ENCODE peak calls at places on chromosomes 5 and 9, in five cellular contexts. One of them, this sample, is unnamed.

GRCh38 chr5:106321242-106321641 is 1349.5 kb downstream of the EFNA5 start:
- DNase-seq in MCF 10A: no peak
- DNase-seq in adrenal gland: no peak
- DNase-seq in uterus: no peak
- DNase-seq in prostate gland: no peak
- DNase-seq in this sample: no peak

GRCh38 chr5:113806823-113807222 is 293.3 kb downstream of the YTHDC2 start:
- DNase-seq in MCF 10A: peak
- DNase-seq in adrenal gland: peak
- DNase-seq in uterus: peak
- DNase-seq in prostate gland: no peak
- DNase-seq in this sample: no peak

GRCh38 chr9:124257070-124257864 is 482 bp upstream of the NEK6 start:
- DNase-seq in MCF 10A: no peak
- DNase-seq in adrenal gland: no peak
- DNase-seq in uterus: no peak
- DNase-seq in prostate gland: no peak
- DNase-seq in this sample: no peak

GRCh38 chr5:41087461-41087860 is 16.3 kb upstream of the MROH2B start:
- DNase-seq in MCF 10A: no peak
- DNase-seq in adrenal gland: no peak
- DNase-seq in uterus: no peak
- DNase-seq in prostate gland: no peak
- DNase-seq in this sample: no peak

GRCh38 chr5:17379188-17379951 is 118.7 kb upstream of the TAF11L2 start:
- DNase-seq in MCF 10A: peak
- DNase-seq in adrenal gland: no peak
- DNase-seq in uterus: no peak
- DNase-seq in prostate gland: no peak
- DNase-seq in this sample: no peak

GRCh38 chr5:157354825-157355224 is 88.9 kb downstream of the CYFIP2 start:
- DNase-seq in MCF 10A: peak
- DNase-seq in adrenal gland: no peak
- DNase-seq in uterus: no peak
- DNase-seq in prostate gland: no peak
- DNase-seq in this sample: no peak

GRCh38 chr5:160020969-160021368 is 12.0 kb downstream of the TTC1 start:
- DNase-seq in MCF 10A: no peak
- DNase-seq in adrenal gland: no peak
- DNase-seq in uterus: no peak
- DNase-seq in prostate gland: no peak
- DNase-seq in this sample: no peak

GRCh38 chr5:97049175-97049574 is 93.2 kb downstream of the LIX1 start:
- DNase-seq in MCF 10A: no peak
- DNase-seq in adrenal gland: no peak
- DNase-seq in uterus: no peak
- DNase-seq in prostate gland: no peak
- DNase-seq in this sample: no peak

GRCh38 chr5:134453016-134453415 is 41.3 kb upstream of the CDKN2AIPNL start:
- DNase-seq in MCF 10A: no peak
- DNase-seq in adrenal gland: no peak
- DNase-seq in uterus: no peak
- DNase-seq in prostate gland: no peak
- DNase-seq in this sample: no peak

GRCh38 chr5:120682851-120683250 is 218.8 kb downstream of the PRR16 start:
- DNase-seq in MCF 10A: no peak
- DNase-seq in adrenal gland: no peak
- DNase-seq in uterus: no peak
- DNase-seq in prostate gland: no peak
- DNase-seq in this sample: no peak

GRCh38 chr5:14270212-14270702 is 127.1 kb downstream of the TRIO start:
- DNase-seq in MCF 10A: peak
- DNase-seq in adrenal gland: peak
- DNase-seq in uterus: peak
- DNase-seq in prostate gland: no peak
- DNase-seq in this sample: no peak
- TF ChIP-seq CTCF in MCF 10A: peak
- TF ChIP-seq CTCF in adrenal gland: peak
- TF ChIP-seq CTCF in uterus: peak
- TF ChIP-seq CTCF in prostate gland: peak
- TF ChIP-seq CTCF in this sample: peak

GRCh38 chr9:89974582-89974981 is 369.8 kb downstream of the GADD45G start:
- DNase-seq in MCF 10A: no peak
- DNase-seq in adrenal gland: no peak
- DNase-seq in uterus: no peak
- DNase-seq in prostate gland: no peak
- DNase-seq in this sample: no peak

GRCh38 chr9:89975024-89975423 is 370.2 kb downstream of the GADD45G start:
- DNase-seq in MCF 10A: no peak
- DNase-seq in adrenal gland: no peak
- DNase-seq in uterus: no peak
- DNase-seq in prostate gland: no peak
- DNase-seq in this sample: no peak

GRCh38 chr9:89982016-89982415 is 377.2 kb downstream of the GADD45G start:
- DNase-seq in MCF 10A: no peak
- DNase-seq in adrenal gland: no peak
- DNase-seq in uterus: no peak
- DNase-seq in prostate gland: no peak
- DNase-seq in this sample: no peak

GRCh38 chr9:89975586-89975985 is 370.8 kb downstream of the GADD45G start:
- DNase-seq in MCF 10A: no peak
- DNase-seq in adrenal gland: no peak
- DNase-seq in uterus: no peak
- DNase-seq in prostate gland: no peak
- DNase-seq in this sample: no peak

DNA sequence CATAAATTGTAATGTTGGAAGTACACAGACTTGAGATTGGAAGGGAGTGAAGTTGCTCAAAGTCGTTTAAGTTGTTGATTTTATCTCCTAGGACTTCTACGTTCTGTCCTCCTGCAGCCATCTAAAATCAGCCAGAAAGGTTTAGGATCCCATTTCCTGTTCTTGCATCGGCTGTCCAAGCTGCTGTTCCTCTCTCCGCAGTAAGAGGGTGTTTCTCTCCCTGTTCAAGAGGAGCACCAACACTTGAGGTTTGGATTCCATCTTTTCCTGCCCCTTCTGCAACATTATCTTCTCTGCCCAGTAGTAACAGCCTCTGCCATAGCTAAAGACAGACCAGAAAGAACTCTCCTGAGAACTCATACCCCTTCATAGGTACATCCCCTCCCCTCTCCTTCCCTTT is 373.4 kb downstream of the GADD45G start:
- DNase-seq in MCF 10A: peak
- DNase-seq in adrenal gland: no peak
- DNase-seq in uterus: no peak
- DNase-seq in prostate gland: no peak
- DNase-seq in this sample: no peak
- TF ChIP-seq CTCF in MCF 10A: no peak
- TF ChIP-seq CTCF in adrenal gland: peak
- TF ChIP-seq CTCF in uterus: no peak
- TF ChIP-seq CTCF in prostate gland: peak
- TF ChIP-seq CTCF in this sample: peak

GRCh38 chr5:139619861-139620260 is 28.3 kb upstream of the CXXC5 start:
- DNase-seq in MCF 10A: no peak
- DNase-seq in adrenal gland: no peak
- DNase-seq in uterus: no peak
- DNase-seq in prostate gland: no peak
- DNase-seq in this sample: no peak
- TF ChIP-seq CTCF in MCF 10A: no peak
- TF ChIP-seq CTCF in adrenal gland: no peak
- TF ChIP-seq CTCF in uterus: no peak
- TF ChIP-seq CTCF in prostate gland: no peak
- TF ChIP-seq CTCF in this sample: no peak

DNA sequence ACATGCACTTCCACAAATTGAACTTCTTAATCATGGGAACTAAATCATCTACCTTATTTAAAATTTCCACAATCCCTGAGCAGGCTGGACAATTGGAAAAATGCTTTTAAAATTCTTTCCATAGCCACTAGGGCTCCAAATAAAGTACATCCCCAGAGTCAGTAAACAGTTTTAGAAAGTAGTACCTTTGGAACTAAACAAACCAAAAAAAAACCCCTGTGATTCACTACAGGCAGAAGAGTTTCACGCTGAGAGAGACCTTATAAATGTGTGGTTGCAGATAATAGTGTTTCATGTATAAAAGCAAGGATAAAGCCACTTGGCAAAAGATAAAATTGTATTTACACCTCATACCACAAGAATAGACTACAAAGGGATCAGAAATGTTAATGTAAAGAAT is 11.8 kb upstream of the HMGCR start:
- DNase-seq in MCF 10A: no peak
- DNase-seq in adrenal gland: no peak
- DNase-seq in uterus: no peak
- DNase-seq in prostate gland: no peak
- DNase-seq in this sample: no peak
- TF ChIP-seq CTCF in MCF 10A: no peak
- TF ChIP-seq CTCF in adrenal gland: no peak
- TF ChIP-seq CTCF in uterus: no peak
- TF ChIP-seq CTCF in prostate gland: no peak
- TF ChIP-seq CTCF in this sample: peak

GRCh38 chr5:80963521-80963895 is 3.3 kb downstream of the RASGRF2 start:
- DNase-seq in MCF 10A: no peak
- DNase-seq in adrenal gland: no peak
- DNase-seq in uterus: no peak
- DNase-seq in prostate gland: no peak
- DNase-seq in this sample: no peak
- TF ChIP-seq CTCF in MCF 10A: no peak
- TF ChIP-seq CTCF in adrenal gland: no peak
- TF ChIP-seq CTCF in uterus: no peak
- TF ChIP-seq CTCF in prostate gland: no peak
- TF ChIP-seq CTCF in this sample: no peak

DNA sequence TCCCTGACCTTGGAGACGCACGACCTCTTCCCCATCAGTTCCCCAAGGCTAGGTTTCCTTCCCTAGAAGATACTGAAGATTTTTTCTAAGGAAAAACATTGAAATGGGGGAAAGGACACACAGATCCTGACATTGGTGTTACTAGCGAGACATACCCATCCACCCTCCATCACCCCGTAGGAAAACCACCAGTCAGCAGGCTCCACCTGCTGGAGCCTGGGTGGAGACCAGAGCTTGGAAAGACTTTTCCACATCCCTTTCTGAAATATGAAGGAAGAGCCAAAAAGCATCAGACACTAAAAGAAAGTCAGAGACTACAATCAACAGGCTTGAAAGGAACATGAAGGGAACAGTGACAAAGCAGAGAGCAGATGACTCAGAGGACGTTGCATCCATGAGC is 638.0 kb downstream of the IRX1 start:
- DNase-seq in MCF 10A: no peak
- DNase-seq in adrenal gland: no peak
- DNase-seq in uterus: no peak
- DNase-seq in prostate gland: no peak
- DNase-seq in this sample: no peak
- TF ChIP-seq CTCF in MCF 10A: peak
- TF ChIP-seq CTCF in adrenal gland: no peak
- TF ChIP-seq CTCF in uterus: no peak
- TF ChIP-seq CTCF in prostate gland: no peak
- TF ChIP-seq CTCF in this sample: no peak